ENCODE peak calls at places on chromosome 15, in eight cellular contexts. One of them, this sample, is unnamed.
A peak's percentile ranks its signal among the peaks of the same experiment; 100 is the strongest.

GRCh38 chr15:98333206-98333605 is 315.1 kb upstream of the IGF1R start:
- DNase-seq in adrenal gland: no peak
- DNase-seq in neural crest cell: no peak
- DNase-seq in mesothelial cell of epicardium: no peak
- DNase-seq in lung: peak; percentile 18
- DNase-seq in heart right ventricle: no peak
- DNase-seq in PC-9: no peak
- DNase-seq in fibroblast of lung: no peak
- DNase-seq in this sample: no peak

GRCh38 chr15:98855067-98855814 is 152.4 kb downstream of the PGPEP1L start:
- DNase-seq in adrenal gland: no peak
- DNase-seq in neural crest cell: no peak
- DNase-seq in mesothelial cell of epicardium: no peak
- DNase-seq in lung: no peak
- DNase-seq in heart right ventricle: no peak
- DNase-seq in PC-9: no peak
- DNase-seq in fibroblast of lung: no peak
- DNase-seq in this sample: no peak

GRCh38 chr15:89599021-89599420 is 23.8 kb downstream of the TICRR start:
- DNase-seq in adrenal gland: no peak
- DNase-seq in neural crest cell: no peak
- DNase-seq in mesothelial cell of epicardium: no peak
- DNase-seq in lung: no peak
- DNase-seq in heart right ventricle: no peak
- DNase-seq in PC-9: no peak
- DNase-seq in fibroblast of lung: peak; percentile 31
- DNase-seq in this sample: no peak

GRCh38 chr15:44598892-44599291 is 61.9 kb downstream of the EIF3J start:
- DNase-seq in adrenal gland: no peak
- DNase-seq in neural crest cell: no peak
- DNase-seq in mesothelial cell of epicardium: no peak
- DNase-seq in lung: no peak
- DNase-seq in heart right ventricle: no peak
- DNase-seq in PC-9: peak; percentile 32
- DNase-seq in fibroblast of lung: peak; percentile 90
- DNase-seq in this sample: no peak

GRCh38 chr15:99148851-99149276 is 44.0 kb downstream of the SYNM start:
- DNase-seq in adrenal gland: no peak
- DNase-seq in neural crest cell: no peak
- DNase-seq in mesothelial cell of epicardium: no peak
- DNase-seq in lung: no peak
- DNase-seq in heart right ventricle: no peak
- DNase-seq in PC-9: no peak
- DNase-seq in fibroblast of lung: no peak
- DNase-seq in this sample: no peak

GRCh38 chr15:99165956-99166689 is 61.2 kb downstream of the SYNM start:
- DNase-seq in adrenal gland: no peak
- DNase-seq in neural crest cell: no peak
- DNase-seq in mesothelial cell of epicardium: no peak
- DNase-seq in lung: peak; percentile 19
- DNase-seq in heart right ventricle: no peak
- DNase-seq in PC-9: no peak
- DNase-seq in fibroblast of lung: no peak
- DNase-seq in this sample: no peak

GRCh38 chr15:41231536-41231935 is 468 bp downstream of the CHP1 start:
- DNase-seq in adrenal gland: no peak
- DNase-seq in neural crest cell: no peak
- DNase-seq in mesothelial cell of epicardium: no peak
- DNase-seq in lung: no peak
- DNase-seq in heart right ventricle: no peak
- DNase-seq in PC-9: no peak
- DNase-seq in fibroblast of lung: no peak
- DNase-seq in this sample: no peak

GRCh38 chr15:48955967-48956366 is 7.8 kb downstream of the SHC4 start:
- DNase-seq in adrenal gland: no peak
- DNase-seq in neural crest cell: no peak
- DNase-seq in mesothelial cell of epicardium: no peak
- DNase-seq in lung: no peak
- DNase-seq in heart right ventricle: no peak
- DNase-seq in PC-9: no peak
- DNase-seq in fibroblast of lung: no peak
- DNase-seq in this sample: no peak

GRCh38 chr15:77251662-77252061 is 168.2 kb downstream of the PEAK1 start:
- DNase-seq in adrenal gland: no peak
- DNase-seq in neural crest cell: no peak
- DNase-seq in mesothelial cell of epicardium: no peak
- DNase-seq in lung: no peak
- DNase-seq in heart right ventricle: no peak
- DNase-seq in PC-9: no peak
- DNase-seq in fibroblast of lung: peak; percentile 34
- DNase-seq in this sample: no peak

GRCh38 chr15:89776274-89777072 is at the start of gene MESP2:
- DNase-seq in adrenal gland: peak; percentile 85
- DNase-seq in neural crest cell: peak; percentile 78
- DNase-seq in mesothelial cell of epicardium: peak; percentile 85
- DNase-seq in lung: peak; percentile 81
- DNase-seq in heart right ventricle: peak; percentile 91
- DNase-seq in PC-9: peak; percentile 66
- DNase-seq in fibroblast of lung: peak; percentile 69
- DNase-seq in this sample: peak; percentile 78

GRCh38 chr15:31069360-31070000 is 32.0 kb downstream of the TRPM1 start:
- DNase-seq in adrenal gland: no peak
- DNase-seq in neural crest cell: no peak
- DNase-seq in mesothelial cell of epicardium: no peak
- DNase-seq in lung: no peak
- DNase-seq in heart right ventricle: no peak
- DNase-seq in PC-9: no peak
- DNase-seq in fibroblast of lung: no peak
- DNase-seq in this sample: no peak

GRCh38 chr15:101318147-101318809 is 23.2 kb upstream of the SNRPA1 start:
- DNase-seq in adrenal gland: no peak
- DNase-seq in neural crest cell: no peak
- DNase-seq in mesothelial cell of epicardium: no peak
- DNase-seq in lung: no peak
- DNase-seq in heart right ventricle: no peak
- DNase-seq in PC-9: no peak
- DNase-seq in fibroblast of lung: no peak
- DNase-seq in this sample: no peak

GRCh38 chr15:62709261-62709660 is 333.3 kb upstream of the TPM1 start:
- DNase-seq in adrenal gland: no peak
- DNase-seq in neural crest cell: no peak
- DNase-seq in mesothelial cell of epicardium: no peak
- DNase-seq in lung: no peak
- DNase-seq in heart right ventricle: no peak
- DNase-seq in PC-9: no peak
- DNase-seq in fibroblast of lung: no peak
- DNase-seq in this sample: no peak

GRCh38 chr15:62708470-62708869 is 334.1 kb upstream of the TPM1 start:
- DNase-seq in adrenal gland: no peak
- DNase-seq in neural crest cell: no peak
- DNase-seq in mesothelial cell of epicardium: no peak
- DNase-seq in lung: no peak
- DNase-seq in heart right ventricle: no peak
- DNase-seq in PC-9: no peak
- DNase-seq in fibroblast of lung: no peak
- DNase-seq in this sample: no peak

GRCh38 chr15:62711691-62712454 is 330.7 kb upstream of the TPM1 start:
- DNase-seq in adrenal gland: no peak
- DNase-seq in neural crest cell: no peak
- DNase-seq in mesothelial cell of epicardium: no peak
- DNase-seq in lung: no peak
- DNase-seq in heart right ventricle: no peak
- DNase-seq in PC-9: no peak
- DNase-seq in fibroblast of lung: peak; percentile 68
- DNase-seq in this sample: no peak

DNA sequence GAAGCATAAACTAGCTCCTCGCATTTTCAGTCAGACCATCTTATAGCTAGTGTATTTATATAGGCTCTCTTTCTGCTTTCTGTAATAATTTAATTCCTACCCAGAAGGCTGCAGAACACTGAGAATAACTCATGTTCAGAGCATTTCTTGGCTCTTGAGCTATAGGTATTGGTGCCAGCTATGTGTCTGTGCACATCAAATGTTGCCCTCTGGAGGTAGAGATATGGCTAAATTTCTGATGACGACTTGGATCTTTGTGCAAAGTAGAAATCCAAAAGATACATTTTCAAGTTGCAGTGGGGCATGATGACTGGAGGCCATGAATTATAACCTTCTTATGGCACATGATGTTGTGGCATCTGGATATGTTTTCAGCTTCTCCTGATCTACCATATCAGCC is 336.2 kb upstream of the TPM1 start:
- DNase-seq in adrenal gland: no peak
- DNase-seq in neural crest cell: no peak
- DNase-seq in mesothelial cell of epicardium: no peak
- DNase-seq in lung: no peak
- DNase-seq in heart right ventricle: no peak
- DNase-seq in PC-9: no peak
- DNase-seq in fibroblast of lung: no peak
- DNase-seq in this sample: no peak
- TF ChIP-seq CTCF in adrenal gland: no peak
- TF ChIP-seq CTCF in neural crest cell: no peak
- TF ChIP-seq CTCF in mesothelial cell of epicardium: no peak
- TF ChIP-seq CTCF in lung: no peak
- TF ChIP-seq CTCF in heart right ventricle: no peak
- TF ChIP-seq CTCF in PC-9: no peak
- TF ChIP-seq CTCF in fibroblast of lung: no peak
- TF ChIP-seq CTCF in this sample: no peak

GRCh38 chr15:70355275-70355795 is 257.6 kb upstream of the TLE3 start:
- DNase-seq in adrenal gland: no peak
- DNase-seq in neural crest cell: no peak
- DNase-seq in mesothelial cell of epicardium: peak; percentile 32
- DNase-seq in lung: peak; percentile 21
- DNase-seq in heart right ventricle: no peak
- DNase-seq in PC-9: no peak
- DNase-seq in fibroblast of lung: no peak
- DNase-seq in this sample: no peak
- TF ChIP-seq CTCF in adrenal gland: no peak
- TF ChIP-seq CTCF in neural crest cell: peak; percentile 29
- TF ChIP-seq CTCF in mesothelial cell of epicardium: no peak
- TF ChIP-seq CTCF in lung: no peak
- TF ChIP-seq CTCF in heart right ventricle: no peak
- TF ChIP-seq CTCF in PC-9: no peak
- TF ChIP-seq CTCF in fibroblast of lung: peak; percentile 22
- TF ChIP-seq CTCF in this sample: no peak

DNA sequence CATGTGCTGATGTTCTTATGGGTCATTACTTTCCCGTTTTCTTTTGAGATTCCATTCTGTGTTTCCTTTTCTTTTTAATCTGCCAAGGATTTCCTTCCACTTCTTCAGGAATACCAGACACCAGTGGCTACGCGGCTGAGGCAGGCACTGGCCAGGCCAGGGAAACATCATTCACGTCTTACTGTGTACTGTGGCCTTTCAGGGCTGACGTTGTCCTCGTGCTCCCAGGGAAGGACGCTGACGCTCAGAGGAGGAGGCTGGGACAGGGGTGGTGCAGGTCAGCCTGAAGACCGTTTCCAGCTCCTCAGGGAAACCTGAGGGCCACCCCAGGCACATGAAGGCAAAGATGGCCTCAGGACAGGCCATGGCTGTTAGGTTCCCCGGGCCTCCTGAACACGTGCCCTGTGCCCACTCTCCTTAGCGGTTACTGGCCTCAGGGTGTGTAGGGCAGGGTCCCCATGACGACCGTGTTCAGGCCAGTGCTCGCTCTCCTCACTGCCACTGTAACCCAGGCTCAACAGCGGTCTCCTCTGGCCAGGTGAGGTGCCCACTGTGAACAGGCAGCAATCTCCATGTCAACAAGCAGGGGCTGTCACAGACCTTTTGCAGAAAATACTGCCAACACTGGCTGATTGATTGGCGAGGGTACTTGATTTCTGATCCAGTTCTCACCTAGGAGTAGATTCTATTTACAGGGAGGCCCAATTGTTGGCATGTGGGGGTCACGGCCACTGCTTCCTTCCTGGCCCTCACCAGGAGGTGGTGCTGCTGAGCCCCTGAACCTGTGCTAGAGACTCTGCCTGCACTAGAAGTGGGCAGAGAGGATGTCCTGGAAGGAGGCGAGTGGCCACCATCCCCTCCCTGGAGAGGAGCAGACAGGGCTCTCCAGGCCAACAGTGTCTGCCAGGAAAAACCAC is 169.5 kb downstream of the ATP10A start:
- DNase-seq in adrenal gland: no peak
- DNase-seq in neural crest cell: peak; percentile 43
- DNase-seq in mesothelial cell of epicardium: no peak
- DNase-seq in lung: no peak
- DNase-seq in heart right ventricle: peak; percentile 54
- DNase-seq in PC-9: no peak
- DNase-seq in fibroblast of lung: peak; percentile 23
- DNase-seq in this sample: no peak
- TF ChIP-seq CTCF in adrenal gland: peak; percentile 32
- TF ChIP-seq CTCF in neural crest cell: peak; percentile 61
- TF ChIP-seq CTCF in mesothelial cell of epicardium: peak; percentile 43
- TF ChIP-seq CTCF in lung: peak; percentile 16
- TF ChIP-seq CTCF in heart right ventricle: peak; percentile 33
- TF ChIP-seq CTCF in PC-9: peak; percentile 31
- TF ChIP-seq CTCF in fibroblast of lung: peak; percentile 76
- TF ChIP-seq CTCF in this sample: peak; percentile 81

GRCh38 chr15:73567022-73567421 is 66.2 kb downstream of the NPTN start:
- DNase-seq in adrenal gland: no peak
- DNase-seq in neural crest cell: no peak
- DNase-seq in mesothelial cell of epicardium: no peak
- DNase-seq in lung: no peak
- DNase-seq in heart right ventricle: no peak
- DNase-seq in PC-9: no peak
- DNase-seq in fibroblast of lung: no peak
- DNase-seq in this sample: no peak

GRCh38 chr15:73571346-73571745 is 61.8 kb downstream of the NPTN start:
- DNase-seq in adrenal gland: no peak
- DNase-seq in neural crest cell: no peak
- DNase-seq in mesothelial cell of epicardium: no peak
- DNase-seq in lung: no peak
- DNase-seq in heart right ventricle: no peak
- DNase-seq in PC-9: no peak
- DNase-seq in fibroblast of lung: no peak
- DNase-seq in this sample: no peak

GRCh38 chr15:73570355-73571032 is 62.7 kb downstream of the NPTN start:
- DNase-seq in adrenal gland: no peak
- DNase-seq in neural crest cell: no peak
- DNase-seq in mesothelial cell of epicardium: no peak
- DNase-seq in lung: no peak
- DNase-seq in heart right ventricle: no peak
- DNase-seq in PC-9: no peak
- DNase-seq in fibroblast of lung: no peak
- DNase-seq in this sample: no peak

GRCh38 chr15:73572296-73572695 is 60.9 kb downstream of the NPTN start:
- DNase-seq in adrenal gland: no peak
- DNase-seq in neural crest cell: no peak
- DNase-seq in mesothelial cell of epicardium: no peak
- DNase-seq in lung: no peak
- DNase-seq in heart right ventricle: no peak
- DNase-seq in PC-9: no peak
- DNase-seq in fibroblast of lung: no peak
- DNase-seq in this sample: no peak

DNA sequence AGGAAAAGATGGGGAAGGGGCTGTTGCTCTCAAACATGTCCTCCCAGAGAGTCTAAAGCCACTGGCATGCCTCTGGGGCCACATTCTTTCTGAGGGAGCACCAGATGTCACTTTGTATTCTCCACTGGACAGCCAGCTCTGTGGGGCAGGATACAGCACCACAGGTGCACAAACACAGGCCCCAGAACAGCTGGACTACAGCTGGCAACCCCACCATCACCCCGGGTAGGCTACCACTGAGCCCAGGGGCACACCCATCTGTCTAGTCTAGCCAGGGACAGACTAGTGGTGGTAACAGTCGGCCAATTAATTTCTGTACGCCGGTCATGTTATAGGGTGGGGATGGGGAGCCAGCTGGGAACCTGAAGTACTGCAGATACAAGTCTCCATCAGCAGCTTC is 64.3 kb downstream of the NPTN start:
- DNase-seq in adrenal gland: no peak
- DNase-seq in neural crest cell: no peak
- DNase-seq in mesothelial cell of epicardium: no peak
- DNase-seq in lung: no peak
- DNase-seq in heart right ventricle: no peak
- DNase-seq in PC-9: no peak
- DNase-seq in fibroblast of lung: no peak
- DNase-seq in this sample: no peak
- TF ChIP-seq CTCF in adrenal gland: no peak
- TF ChIP-seq CTCF in neural crest cell: no peak
- TF ChIP-seq CTCF in mesothelial cell of epicardium: no peak
- TF ChIP-seq CTCF in lung: no peak
- TF ChIP-seq CTCF in heart right ventricle: no peak
- TF ChIP-seq CTCF in PC-9: no peak
- TF ChIP-seq CTCF in fibroblast of lung: no peak
- TF ChIP-seq CTCF in this sample: no peak